ENCODE peak calls at places on chromosome 15, in five cellular contexts. B is fibroblast of lung, Y is HepG2, I is GM06990, G is Panc1. U is an unnamed sample.

GRCh38 chr15:53378096-53378620 is 381.3 kb downstream of the WDR72 start:
- DNase-seq in Y (no peak), G (no peak), B (no peak), I (no peak), U (no peak)

GRCh38 chr15:50241684-50242450 is 23.7 kb downstream of the HDC start:
- DNase-seq in Y (no peak), I (no peak), G (no peak), B (peak), U (peak)

GRCh38 chr15:92377083-92377789 is 16.4 kb upstream of the ST8SIA2 start:
- DNase-seq in B (no peak), G (no peak), Y (no peak), I (no peak), U (no peak)

GRCh38 chr15:84034831-84035753 is 200.5 kb upstream of the GOLGA6L4 start:
- DNase-seq in I (no peak), G (no peak), Y (peak), B (peak), U (peak)

GRCh38 chr15:67010898-67011619 is 54.3 kb upstream of the SMAD3 start:
- DNase-seq in G (no peak), Y (no peak), I (no peak), B (peak), U (peak)

GRCh38 chr15:70854669-70854976 is 666 bp upstream of the LARP6 start:
- DNase-seq in G (no peak), I (no peak), B (peak), Y (no peak), U (peak)

GRCh38 chr15:94322141-94322540 is 90.8 kb downstream of the MCTP2 start:
- DNase-seq in G (no peak), I (no peak), Y (no peak), B (no peak), U (no peak)

GRCh38 chr15:61393524-61393923 is 164.4 kb upstream of the RORA start:
- DNase-seq in I (no peak), G (no peak), Y (no peak), B (no peak), U (no peak)

GRCh38 chr15:92391640-92392039 is 2.0 kb upstream of the ST8SIA2 start:
- DNase-seq in Y (peak), I (no peak), G (no peak), B (peak), U (no peak)

GRCh38 chr15:77983091-77983707 is 94.3 kb downstream of the TBC1D2B start:
- DNase-seq in G (no peak), Y (peak), B (no peak), I (no peak), U (no peak)

GRCh38 chr15:60184579-60184978 is 180.5 kb downstream of the FOXB1 start:
- DNase-seq in Y (no peak), I (no peak), G (no peak), B (no peak), U (peak)

GRCh38 chr15:65336767-65337435 is 32.4 kb downstream of the RNU5B-1 start:
- DNase-seq in Y (no peak), I (no peak), B (no peak), G (no peak), U (no peak)

GRCh38 chr15:63243776-63244175 is 33.6 kb upstream of the APH1B start:
- DNase-seq in B (no peak), I (peak), Y (no peak), G (no peak), U (no peak)

GRCh38 chr15:29776859-29777258 is 45.4 kb downstream of the TJP1 start:
- DNase-seq in B (no peak), I (no peak), G (no peak), Y (peak), U (no peak)

GRCh38 chr15:47461560-47462175 is 255.6 kb upstream of the SEMA6D start:
- DNase-seq in I (no peak), G (no peak), Y (no peak), B (no peak), U (peak)

GRCh38 chr15:83275412-83275811 is 9.1 kb downstream of the BNC1 start:
- DNase-seq in Y (no peak), B (no peak), G (no peak), I (no peak), U (no peak)

GRCh38 chr15:50017522-50017921 is 101.5 kb downstream of the ATP8B4 start:
- DNase-seq in Y (no peak), I (no peak), B (no peak), G (no peak), U (no peak)

GRCh38 chr15:38685686-38686339 is 121.2 kb upstream of the RASGRP1 start:
- DNase-seq in G (no peak), B (no peak), I (no peak), Y (no peak), U (no peak)

GRCh38 chr15:94441782-94442181 is 210.4 kb downstream of the MCTP2 start:
- DNase-seq in G (no peak), Y (no peak), I (no peak), B (no peak), U (no peak)

GRCh38 chr15:43190178-43190577 is 5.0 kb downstream of the CCNDBP1 start:
- DNase-seq in G (no peak), Y (no peak), B (no peak), I (no peak), U (no peak)

GRCh38 chr15:82647835-82648256 is 683 bp upstream of the CPEB1 start:
- DNase-seq in Y (no peak), B (no peak), G (no peak), I (peak), U (no peak)

GRCh38 chr15:72285927-72286516 is 13.7 kb upstream of the PARP6 start:
- DNase-seq in I (peak), B (peak), Y (peak), G (peak), U (no peak)

GRCh38 chr15:38647683-38648082 is 83.1 kb upstream of the RASGRP1 start:
- DNase-seq in I (no peak), G (no peak), B (peak), Y (peak), U (no peak)

GRCh38 chr15:28861031-28861534 is 12.6 kb upstream of the GOLGA6L7 start:
- DNase-seq in B (peak), I (no peak), G (no peak), Y (no peak), U (no peak)

GRCh38 chr15:95300958-95301357 is 1029.5 kb upstream of the NR2F2 start:
- DNase-seq in Y (no peak), B (no peak), I (no peak), G (no peak), U (peak)

GRCh38 chr15:48963524-48964113 is at the start of gene SHC4:
- DNase-seq in Y (peak), I (no peak), B (peak), G (no peak), U (peak)

GRCh38 chr15:76203346-76203745 is 107.9 kb downstream of the ETFA start:
- DNase-seq in G (no peak), B (no peak), Y (no peak), I (no peak), U (no peak)

GRCh38 chr15:99566157-99566900 is 545 bp downstream of the MEF2A start:
- DNase-seq in G (no peak), I (peak), B (no peak), Y (no peak), U (peak)

GRCh38 chr15:50655555-50655954 is 31.0 kb downstream of the TRPM7 start:
- DNase-seq in I (no peak), G (no peak), B (no peak), Y (no peak), U (no peak)

GRCh38 chr15:58297639-58298038 is 134.2 kb upstream of the LIPC start:
- DNase-seq in G (no peak), I (no peak), B (no peak), Y (no peak), U (no peak)

GRCh38 chr15:94924057-94924456 is 692.7 kb downstream of the MCTP2 start:
- DNase-seq in B (no peak), I (no peak), G (no peak), Y (no peak), U (no peak)

GRCh38 chr15:62601779-62602540 is 436.9 kb upstream of the C2CD4B start:
- DNase-seq in G (peak), B (peak), Y (no peak), I (no peak), U (peak)

GRCh38 chr15:33735637-33736247 is 232.6 kb upstream of the CHRM5 start:
- DNase-seq in G (peak), Y (peak), B (peak), I (no peak), U (peak)

DNA sequence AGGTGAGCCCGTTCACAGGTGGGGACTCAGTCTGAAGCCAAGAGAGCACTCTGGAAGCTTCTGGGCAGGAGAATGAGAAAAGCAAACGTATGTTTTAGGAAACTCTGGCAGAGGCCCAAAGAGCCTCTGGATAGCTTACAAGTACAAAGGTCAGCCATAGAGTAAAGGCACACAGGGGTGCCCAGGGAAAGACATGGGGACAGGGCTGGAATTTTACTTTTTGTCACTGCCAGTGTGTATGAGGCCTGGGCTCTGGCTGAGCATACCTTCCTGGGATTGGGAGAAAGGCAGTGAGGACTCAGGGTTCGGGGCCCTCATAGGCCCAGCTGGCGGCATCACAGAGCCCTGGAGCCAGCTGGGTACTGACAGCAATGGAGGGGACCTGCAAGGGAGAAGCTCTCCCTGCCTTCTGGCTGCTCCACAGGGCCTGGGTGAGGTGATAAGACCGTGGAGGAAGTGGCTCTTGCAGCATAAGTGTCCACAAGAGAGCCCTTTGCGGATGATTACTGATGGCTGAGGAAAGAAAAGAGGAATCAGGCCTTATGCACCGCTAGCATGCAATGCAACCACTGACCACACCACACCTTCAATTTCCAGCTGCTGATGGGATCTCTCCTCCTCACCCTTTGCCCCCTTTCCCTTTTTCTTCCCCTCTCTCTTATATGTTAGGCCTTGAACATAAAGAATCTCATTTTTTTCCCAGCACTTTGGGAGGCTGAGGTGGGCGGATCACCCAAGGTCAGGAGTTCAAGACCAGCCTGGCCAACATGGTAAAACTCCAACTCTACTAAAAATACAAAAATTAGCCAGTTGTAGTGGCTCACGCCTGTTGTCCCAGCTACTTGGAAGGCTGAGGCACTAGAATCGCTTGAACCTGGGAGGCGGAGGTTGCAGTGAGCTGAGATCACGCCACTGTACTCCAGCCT is 25.1 kb upstream of the BCL2L10 start:
- DNase-seq in B (no peak), Y (peak), I (no peak), G (no peak), U (no peak)
- TF ChIP-seq CTCF in B (no peak), Y (no peak), I (no peak), G (no peak), U (no peak)

GRCh38 chr15:25796395-25796794 is 66.7 kb downstream of the ATP10A start:
- DNase-seq in B (no peak), G (no peak), I (no peak), Y (no peak), U (no peak)

GRCh38 chr15:25792128-25792527 is 71.0 kb downstream of the ATP10A start:
- DNase-seq in Y (no peak), B (no peak), I (no peak), G (no peak), U (no peak)

GRCh38 chr15:25795712-25796111 is 67.4 kb downstream of the ATP10A start:
- DNase-seq in I (no peak), G (no peak), B (no peak), Y (no peak), U (no peak)

GRCh38 chr15:25795061-25795460 is 68.1 kb downstream of the ATP10A start:
- DNase-seq in Y (no peak), B (no peak), G (no peak), I (no peak), U (no peak)

DNA sequence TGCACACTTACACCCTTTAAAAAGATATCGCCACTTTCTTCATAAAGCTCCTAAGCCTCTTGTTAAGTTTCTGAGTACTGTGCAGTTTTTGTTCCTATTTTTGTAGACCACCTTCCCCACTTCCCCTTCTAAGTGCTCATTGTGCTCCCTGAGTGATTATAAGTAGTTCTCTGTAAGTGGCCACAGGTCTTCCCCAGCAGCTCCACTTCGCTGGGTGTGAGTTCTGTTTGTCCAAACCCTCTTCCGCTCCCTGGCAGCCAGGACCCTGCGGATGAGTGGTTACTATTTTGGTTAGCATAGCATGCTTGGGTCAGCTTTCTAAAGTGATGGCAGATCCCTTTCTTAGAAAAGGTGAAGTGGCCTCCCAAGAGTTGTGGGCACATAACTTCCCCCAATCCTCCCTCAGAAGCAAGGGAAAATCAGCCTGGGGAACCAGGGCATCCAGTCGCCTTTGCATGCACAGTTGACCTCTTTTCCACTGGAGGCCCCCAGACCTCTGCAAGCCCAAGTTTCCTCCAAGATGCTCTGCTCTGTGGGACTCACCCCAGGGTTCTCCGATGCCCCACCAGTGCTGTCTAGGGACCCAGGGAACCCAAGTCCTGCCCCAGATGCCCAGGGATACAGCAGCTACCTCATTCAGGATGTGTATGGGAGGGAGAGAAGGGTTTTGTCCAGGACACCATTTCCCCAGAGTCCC is 69.6 kb downstream of the ATP10A start:
- DNase-seq in Y (no peak), I (no peak), G (no peak), B (no peak), U (no peak)
- TF ChIP-seq CTCF in Y (no peak), I (no peak), G (no peak), B (no peak), U (no peak)

DNA sequence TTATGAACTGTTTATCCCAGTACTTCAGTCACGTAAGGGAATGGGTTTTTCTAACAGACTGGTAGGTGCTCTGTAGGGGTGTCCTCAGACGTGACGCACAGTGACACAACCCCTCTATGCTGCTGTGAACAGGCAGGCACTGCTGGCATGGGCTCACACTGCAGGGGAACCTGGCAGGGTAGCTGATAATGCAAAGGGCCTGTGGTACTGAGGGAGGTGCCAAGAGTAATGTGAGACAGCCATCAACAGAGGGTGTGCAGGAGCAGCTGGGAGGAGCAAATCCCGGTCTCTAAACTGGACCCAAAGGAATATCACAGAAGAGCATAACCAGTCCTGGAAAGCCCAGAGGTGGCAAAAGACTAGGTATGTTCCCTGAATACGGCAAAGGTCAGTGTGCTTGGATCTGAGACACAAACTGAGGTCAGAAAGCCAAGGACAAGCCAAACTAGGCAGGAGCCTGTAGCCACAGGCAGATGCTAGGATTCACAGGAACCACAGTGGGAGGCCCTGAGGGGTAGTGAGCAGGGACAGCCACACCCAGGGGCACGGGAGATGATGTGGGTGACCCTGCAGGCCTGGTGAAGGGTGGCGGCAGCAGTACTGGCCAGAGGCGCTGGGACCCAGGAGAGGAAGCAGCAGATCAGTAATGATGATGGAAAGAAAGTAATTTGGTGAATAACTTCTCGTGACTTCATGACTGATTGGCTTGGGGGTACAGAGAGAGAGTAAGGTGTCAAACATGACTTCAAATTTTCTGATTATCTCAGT is 248.1 kb upstream of the CHRNA7 start:
- DNase-seq in Y (no peak), G (no peak), B (no peak), I (no peak), U (no peak)
- TF ChIP-seq CTCF in Y (no peak), G (no peak), B (no peak), I (no peak), U (no peak)

DNA sequence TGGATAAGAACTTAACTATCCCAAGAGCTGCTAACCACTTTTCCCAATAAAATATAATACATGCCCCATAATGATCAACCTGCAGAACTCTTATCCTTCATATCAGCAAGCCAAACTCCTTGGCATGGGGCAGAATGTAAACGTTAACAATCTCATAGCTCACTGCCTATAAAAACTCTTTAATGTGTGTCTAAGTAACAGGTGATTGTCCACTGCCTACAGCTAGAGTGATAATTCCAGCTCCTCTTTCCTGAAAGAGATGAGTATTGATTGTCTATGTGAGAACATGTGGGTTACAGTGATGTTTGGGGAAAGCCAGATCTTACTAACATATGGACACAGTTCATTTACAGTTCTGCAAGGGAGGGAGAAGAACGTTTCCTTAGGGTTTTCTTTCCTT is 11.3 kb upstream of the GLCE start:
- DNase-seq in Y (no peak), G (no peak), B (no peak), I (no peak), U (no peak)
- TF ChIP-seq CTCF in Y (no peak), G (no peak), B (no peak), I (no peak), U (no peak)

GRCh38 chr15:40339621-40339945 is 1.2 kb downstream of the CCDC9B start:
- DNase-seq in G (no peak), I (no peak), Y (no peak), B (no peak), U (no peak)
- TF ChIP-seq CTCF in G (peak), I (no peak), Y (peak), B (peak), U (no peak)

GRCh38 chr15:81255596-81255995 is 58.9 kb downstream of the IL16 start:
- DNase-seq in G (no peak), I (no peak), Y (no peak), B (no peak), U (no peak)

GRCh38 chr15:81258455-81258854 is 61.8 kb downstream of the IL16 start:
- DNase-seq in Y (no peak), G (no peak), I (no peak), B (no peak), U (no peak)

GRCh38 chr15:81254277-81255265 is 57.9 kb downstream of the IL16 start:
- DNase-seq in I (no peak), Y (no peak), G (no peak), B (peak), U (no peak)

GRCh38 chr15:81257435-81257834 is 60.8 kb downstream of the IL16 start:
- DNase-seq in I (no peak), G (no peak), B (no peak), Y (no peak), U (no peak)

GRCh38 chr15:81256916-81257315 is 60.2 kb downstream of the IL16 start:
- DNase-seq in I (no peak), B (peak), G (no peak), Y (no peak), U (peak)
- TF ChIP-seq CTCF in I (no peak), B (peak), G (peak), Y (no peak), U (peak)

DNA sequence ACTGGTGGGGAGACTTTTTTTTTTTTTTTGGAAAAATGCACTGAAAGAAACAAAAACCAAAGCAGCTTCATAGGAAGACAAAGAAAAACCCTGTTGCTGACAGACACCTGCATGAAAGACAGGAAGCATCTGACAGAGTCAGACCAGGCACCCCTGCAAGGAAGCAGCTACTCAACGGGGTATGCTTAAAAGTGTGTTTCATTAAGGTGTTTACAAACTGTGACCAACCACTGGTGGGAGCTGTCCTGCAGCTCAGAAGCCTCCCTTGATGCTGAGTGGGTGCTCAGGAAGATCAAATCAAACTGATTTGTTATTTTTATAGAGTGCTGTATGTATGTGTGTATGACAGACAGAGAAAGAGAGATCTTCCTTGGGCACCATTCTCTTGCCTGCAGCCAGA is 34.7 kb upstream of the AGBL1 start:
- DNase-seq in B (no peak), I (no peak), G (no peak), Y (no peak), U (no peak)
- TF ChIP-seq CTCF in B (no peak), I (no peak), G (peak), Y (no peak), U (no peak)

U was measured in foreskin fibroblast.